ENCODE peak calls at places on chromosomes 5 and 9, in four cellular contexts. One of them, this sample, is unnamed.

GRCh38 chr9:96884443-96884842 is 30.1 kb upstream of the ZNF782 start:
- DNase-seq in fibroblast of the aortic adventitia: peak
- DNase-seq in retina: no peak
- DNase-seq in activated T-helper 1 cell treated with anti-CD3 and anti-CD28 coated beads, Interleukin-2, amount 50 U/mL, for 16 hours: no peak
- DNase-seq in this sample: peak

GRCh38 chr9:71663216-71663615 is 105.1 kb downstream of the CEMIP2 start:
- DNase-seq in retina: no peak
- DNase-seq in fibroblast of the aortic adventitia: peak
- DNase-seq in activated T-helper 1 cell treated with anti-CD3 and anti-CD28 coated beads, Interleukin-2, amount 50 U/mL, for 16 hours: no peak
- DNase-seq in this sample: no peak

GRCh38 chr5:130037905-130038304 is 133.6 kb downstream of the CHSY3 start:
- DNase-seq in fibroblast of the aortic adventitia: no peak
- DNase-seq in retina: no peak
- DNase-seq in activated T-helper 1 cell treated with anti-CD3 and anti-CD28 coated beads, Interleukin-2, amount 50 U/mL, for 16 hours: no peak
- DNase-seq in this sample: no peak

GRCh38 chr9:38146844-38147243 is 77.8 kb upstream of the SHB start:
- DNase-seq in fibroblast of the aortic adventitia: no peak
- DNase-seq in retina: no peak
- DNase-seq in activated T-helper 1 cell treated with anti-CD3 and anti-CD28 coated beads, Interleukin-2, amount 50 U/mL, for 16 hours: no peak
- DNase-seq in this sample: no peak

GRCh38 chr9:76378367-76379073 is 15.7 kb downstream of the RFK start:
- DNase-seq in fibroblast of the aortic adventitia: no peak
- DNase-seq in activated T-helper 1 cell treated with anti-CD3 and anti-CD28 coated beads, Interleukin-2, amount 50 U/mL, for 16 hours: no peak
- DNase-seq in retina: no peak
- DNase-seq in this sample: peak

GRCh38 chr5:55620781-55621180 is 86.0 kb upstream of the PLPP1 start:
- DNase-seq in fibroblast of the aortic adventitia: no peak
- DNase-seq in activated T-helper 1 cell treated with anti-CD3 and anti-CD28 coated beads, Interleukin-2, amount 50 U/mL, for 16 hours: no peak
- DNase-seq in retina: no peak
- DNase-seq in this sample: no peak

GRCh38 chr5:153153086-153153485 is 337.4 kb upstream of the GRIA1 start:
- DNase-seq in retina: no peak
- DNase-seq in fibroblast of the aortic adventitia: peak
- DNase-seq in activated T-helper 1 cell treated with anti-CD3 and anti-CD28 coated beads, Interleukin-2, amount 50 U/mL, for 16 hours: no peak
- DNase-seq in this sample: peak

GRCh38 chr5:170747357-170747756 is 36.2 kb upstream of the GABRP start:
- DNase-seq in activated T-helper 1 cell treated with anti-CD3 and anti-CD28 coated beads, Interleukin-2, amount 50 U/mL, for 16 hours: no peak
- DNase-seq in retina: no peak
- DNase-seq in fibroblast of the aortic adventitia: no peak
- DNase-seq in this sample: no peak

GRCh38 chr9:70156729-70157128 is 102.0 kb upstream of the SMC5 start:
- DNase-seq in activated T-helper 1 cell treated with anti-CD3 and anti-CD28 coated beads, Interleukin-2, amount 50 U/mL, for 16 hours: no peak
- DNase-seq in fibroblast of the aortic adventitia: peak
- DNase-seq in retina: no peak
- DNase-seq in this sample: peak

GRCh38 chr5:1030801-1031271 is 22.2 kb downstream of the NKD2 start:
- DNase-seq in fibroblast of the aortic adventitia: no peak
- DNase-seq in retina: peak
- DNase-seq in activated T-helper 1 cell treated with anti-CD3 and anti-CD28 coated beads, Interleukin-2, amount 50 U/mL, for 16 hours: no peak
- DNase-seq in this sample: no peak

GRCh38 chr9:36204906-36205547 is 14.3 kb downstream of the CLTA start:
- DNase-seq in fibroblast of the aortic adventitia: no peak
- DNase-seq in activated T-helper 1 cell treated with anti-CD3 and anti-CD28 coated beads, Interleukin-2, amount 50 U/mL, for 16 hours: no peak
- DNase-seq in retina: no peak
- DNase-seq in this sample: no peak

GRCh38 chr5:139960723-139961383 is 82.2 kb downstream of the NRG2 start:
- DNase-seq in activated T-helper 1 cell treated with anti-CD3 and anti-CD28 coated beads, Interleukin-2, amount 50 U/mL, for 16 hours: no peak
- DNase-seq in fibroblast of the aortic adventitia: no peak
- DNase-seq in retina: no peak
- DNase-seq in this sample: no peak

GRCh38 chr9:14347408-14348224 is 33.7 kb upstream of the NFIB start:
- DNase-seq in retina: peak
- DNase-seq in fibroblast of the aortic adventitia: peak
- DNase-seq in activated T-helper 1 cell treated with anti-CD3 and anti-CD28 coated beads, Interleukin-2, amount 50 U/mL, for 16 hours: no peak
- DNase-seq in this sample: peak

GRCh38 chr9:136721339-136722092 is 9.1 kb downstream of the DIPK1B start:
- DNase-seq in retina: no peak
- DNase-seq in activated T-helper 1 cell treated with anti-CD3 and anti-CD28 coated beads, Interleukin-2, amount 50 U/mL, for 16 hours: no peak
- DNase-seq in fibroblast of the aortic adventitia: peak
- DNase-seq in this sample: peak

GRCh38 chr9:20863910-20864309 is 167.5 kb downstream of the HACD4 start:
- DNase-seq in activated T-helper 1 cell treated with anti-CD3 and anti-CD28 coated beads, Interleukin-2, amount 50 U/mL, for 16 hours: no peak
- DNase-seq in retina: no peak
- DNase-seq in fibroblast of the aortic adventitia: no peak
- DNase-seq in this sample: no peak

GRCh38 chr5:38922199-38922598 is 76.4 kb downstream of the OSMR start:
- DNase-seq in activated T-helper 1 cell treated with anti-CD3 and anti-CD28 coated beads, Interleukin-2, amount 50 U/mL, for 16 hours: no peak
- DNase-seq in fibroblast of the aortic adventitia: peak
- DNase-seq in retina: peak
- DNase-seq in this sample: peak

This sample was measured in cardiac fibroblast.